ENCODE peak calls at places on chromosomes 12 and 14, in nine cellular contexts. G, C, S, I, U, H, D, Q and X are unnamed samples.

GRCh38 chr12:114319422-114319821 is 86.5 kb downstream of the TBX5 start:
- DNase-seq in I (no peak), D (no peak), Q (no peak), U (no peak), G (no peak), S (peak; percentile 89), C (no peak), H (no peak), X (no peak)

GRCh38 chr14:89921896-89922548 is 32.5 kb downstream of the EFCAB11 start:
- DNase-seq in U (no peak), G (no peak), H (no peak), Q (peak; percentile 79), S (peak; percentile 93), C (no peak), D (no peak), I (no peak), X (no peak)

GRCh38 chr12:47818701-47819543 is 781 bp downstream of the HDAC7 start:
- DNase-seq in C (peak; percentile 85), H (peak; percentile 81), G (peak; percentile 64), S (peak; percentile 70), U (no peak), Q (no peak), I (peak; percentile 68), D (peak; percentile 88), X (peak; percentile 71)

GRCh38 chr12:99824900-99825562 is 159.7 kb downstream of the ANKS1B start:
- DNase-seq in U (no peak), I (no peak), C (no peak), H (no peak), G (no peak), Q (no peak), S (no peak), D (no peak), X (no peak)

GRCh38 chr12:101877816-101878811 is 734 bp downstream of the DRAM1 start:
- DNase-seq in G (no peak), H (peak; percentile 45), U (no peak), I (peak; percentile 8), Q (peak; percentile 18), S (peak; percentile 62), D (peak; percentile 18), C (no peak), X (peak; percentile 35)

GRCh38 chr14:105397350-105397931 is 897 bp upstream of the TEX22 start:
- DNase-seq in U (no peak), I (no peak), D (no peak), H (no peak), Q (no peak), C (no peak), G (no peak), S (no peak), X (no peak)

GRCh38 chr12:10220398-10221077 is 7.9 kb downstream of the GABARAPL1 start:
- DNase-seq in I (no peak), D (no peak), U (no peak), C (no peak), Q (peak; percentile 18), H (no peak), S (peak; percentile 76), G (no peak), X (peak; percentile 39)

GRCh38 chr12:43066471-43066870 is 476.9 kb upstream of the PRICKLE1 start:
- DNase-seq in U (no peak), C (peak; percentile 34), H (no peak), I (no peak), D (no peak), G (no peak), Q (no peak), S (no peak), X (no peak)

GRCh38 chr14:69332782-69333395 is 65.2 kb downstream of the ERH start:
- DNase-seq in U (no peak), H (no peak), Q (no peak), G (no peak), D (no peak), I (no peak), C (no peak), S (no peak), X (no peak)

GRCh38 chr12:79433465-79434072 is 257.2 kb downstream of the PAWR start:
- DNase-seq in I (no peak), H (no peak), Q (peak; percentile 54), G (no peak), D (no peak), U (no peak), S (no peak), C (no peak), X (no peak)

GRCh38 chr14:67533754-67534085 is 630 bp downstream of the PLEKHH1 start:
- DNase-seq in S (no peak), I (no peak), G (no peak), Q (peak; percentile 32), C (peak; percentile 57), H (no peak), D (no peak), U (no peak), X (no peak)

GRCh38 chr12:50788562-50788961 is 24.7 kb downstream of the ATF1 start:
- DNase-seq in U (no peak), C (no peak), I (no peak), Q (peak; percentile 27), D (no peak), H (no peak), S (peak; percentile 87), G (no peak), X (no peak)

GRCh38 chr14:52025310-52025709 is 36.0 kb downstream of the RTRAF start:
- DNase-seq in Q (peak; percentile 79), G (no peak), I (no peak), D (no peak), U (no peak), C (no peak), S (peak; percentile 90), H (no peak), X (no peak)

GRCh38 chr14:99819514-99819913 is 26.3 kb downstream of the EML1 start:
- DNase-seq in D (no peak), G (no peak), S (no peak), I (no peak), C (peak; percentile 62), H (peak; percentile 67), Q (no peak), U (no peak), X (no peak)

GRCh38 chr14:32998433-32998832 is 59.8 kb downstream of the NPAS3 start:
- DNase-seq in C (peak; percentile 12), G (no peak), U (no peak), Q (peak; percentile 43), H (peak; percentile 69), D (no peak), S (peak; percentile 54), I (no peak), X (no peak)

GRCh38 chr12:75656650-75657049 is 145.2 kb upstream of the KRR1 start:
- DNase-seq in H (no peak), G (no peak), Q (peak; percentile 88), D (no peak), I (no peak), C (no peak), S (peak; percentile 73), U (peak; percentile 93), X (no peak)

GRCh38 chr14:99055816-99056215 is 216.2 kb downstream of the BCL11B start:
- DNase-seq in I (no peak), G (no peak), C (no peak), D (no peak), H (no peak), S (no peak), Q (no peak), U (no peak), X (no peak)

GRCh38 chr14:63078606-63079005 is 33.3 kb upstream of the KCNH5 start:
- DNase-seq in C (no peak), G (no peak), I (no peak), H (no peak), S (no peak), U (no peak), Q (peak; percentile 55), D (no peak), X (no peak)

GRCh38 chr12:27820564-27820963 is 40.5 kb upstream of the MANSC4 start:
- DNase-seq in D (no peak), I (no peak), H (no peak), S (no peak), G (no peak), Q (no peak), C (no peak), U (no peak), X (no peak)

GRCh38 chr12:27824126-27824842 is 44.2 kb upstream of the MANSC4 start:
- DNase-seq in I (peak; percentile 27), U (no peak), S (no peak), H (no peak), Q (no peak), C (no peak), D (no peak), G (peak; percentile 51), X (no peak)

GRCh38 chr12:27823038-27823437 is 43.0 kb upstream of the MANSC4 start:
- DNase-seq in S (no peak), Q (no peak), I (no peak), G (no peak), U (no peak), H (no peak), C (no peak), D (no peak), X (no peak)

GRCh38 chr12:27822076-27822712 is 42.2 kb upstream of the MANSC4 start:
- DNase-seq in U (peak; percentile 22), Q (peak; percentile 99), C (no peak), D (no peak), S (peak; percentile 94), G (peak; percentile 53), I (no peak), H (no peak), X (no peak)

GRCh38 chr12:27821259-27821973 is 41.4 kb upstream of the MANSC4 start:
- DNase-seq in C (peak; percentile 83), Q (peak; percentile 99), D (peak; percentile 51), U (peak; percentile 77), S (peak; percentile 79), H (peak; percentile 96), I (peak; percentile 86), G (peak; percentile 83), X (peak; percentile 82)
- H2AFZ ChIP-seq in C (peak overlapping the region; percentile 77), Q (peak overlapping the region; percentile 70), D (peak overlapping the region; percentile 54), U (peak overlapping the region; percentile 94), S (peak overlapping the region; percentile 36), H (no peak overlapping the region), I (no peak overlapping the region), G (peak overlapping the region; percentile 62), X (no peak overlapping the region)

DNA sequence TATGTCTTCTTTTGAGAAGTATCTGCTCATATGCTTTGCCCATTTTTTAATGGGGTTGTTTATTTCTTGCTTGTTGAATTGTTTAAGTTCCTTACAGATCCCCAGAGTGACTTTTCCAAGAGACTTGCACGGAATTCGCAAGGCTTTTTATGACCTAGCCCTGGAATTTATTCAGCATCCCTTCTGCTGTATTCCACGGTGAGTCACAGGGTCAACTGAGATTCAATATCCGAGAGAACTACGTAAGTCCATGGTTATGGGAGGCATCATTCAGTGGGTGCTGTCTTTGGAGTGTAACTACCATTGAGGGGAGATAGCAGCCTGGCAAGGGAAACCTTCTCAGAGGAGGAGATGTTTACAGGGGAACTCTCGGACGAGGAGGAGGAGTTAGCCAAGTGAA is 20.9 kb upstream of the GPRC5A start:
- DNase-seq in I (no peak), G (no peak), U (peak; percentile 95), Q (peak; percentile 96), S (peak; percentile 98), H (no peak), C (no peak), D (no peak), X (peak; percentile 62)
- H3K27ac ChIP-seq in I (no peak overlapping the region), G (no peak overlapping the region), U (peak overlapping the region; percentile 88), Q (peak overlapping the region; percentile 99), S (peak overlapping the region; percentile 73), H (no peak overlapping the region), C (no peak overlapping the region), D (no peak overlapping the region), X (peak overlapping the region; percentile 98)

GRCh38 chr12:96906498-96906848 is 584 bp upstream of the NEDD1 start:
- DNase-seq in C (no peak), G (no peak), Q (no peak), D (no peak), U (no peak), S (no peak), I (no peak), H (peak; percentile 14), X (no peak)
- TF ChIP-seq EZH2phosphoT487 in C (no peak), G (no peak), Q (no peak), D (no peak), U (no peak), S (no peak), I (no peak), H (no peak), X (no peak)

GRCh38 chr14:64979336-64980074 is 7.2 kb upstream of the FNTB start:
- DNase-seq in U (no peak), I (no peak), G (no peak), S (peak; percentile 68), H (peak; percentile 28), D (no peak), C (no peak), Q (peak; percentile 14), X (peak; percentile 36)
- H2AFZ ChIP-seq in U (no peak overlapping the region), I (no peak overlapping the region), G (no peak overlapping the region), S (no peak overlapping the region), H (peak overlapping the region; percentile 85), D (no peak overlapping the region), C (no peak overlapping the region), Q (no peak overlapping the region), X (peak overlapping the region; percentile 18)